ENCODE peak calls at places on chromosomes 12 and 14, in seven cellular contexts. One of them, this sample, is unnamed. For H3K79me2, the result is how much of the 10 kb centered on the place peaks cover.

GRCh38 chr14:59429798-59430197 is 35.4 kb downstream of the GPR135 start:
- DNase-seq in Karpas-422: no peak
- DNase-seq in HCT116: no peak
- DNase-seq in PC-3: no peak
- DNase-seq in H9: no peak
- DNase-seq in fibroblast of lung: no peak
- DNase-seq in astrocyte: no peak
- DNase-seq in this sample: no peak

GRCh38 chr14:99676657-99677056 is 7.4 kb upstream of the CYP46A1 start:
- DNase-seq in Karpas-422: no peak
- DNase-seq in H9: no peak
- DNase-seq in HCT116: no peak
- DNase-seq in PC-3: peak
- DNase-seq in fibroblast of lung: no peak
- DNase-seq in astrocyte: no peak
- DNase-seq in this sample: no peak

GRCh38 chr14:99722741-99723140 is 38.6 kb downstream of the CYP46A1 start:
- DNase-seq in Karpas-422: no peak
- DNase-seq in PC-3: no peak
- DNase-seq in H9: peak
- DNase-seq in fibroblast of lung: no peak
- DNase-seq in astrocyte: no peak
- DNase-seq in HCT116: no peak
- DNase-seq in this sample: peak

GRCh38 chr14:68691031-68691864 is 101.6 kb downstream of the ZFP36L1 start:
- DNase-seq in fibroblast of lung: no peak
- DNase-seq in H9: peak
- DNase-seq in astrocyte: no peak
- DNase-seq in Karpas-422: no peak
- DNase-seq in PC-3: no peak
- DNase-seq in HCT116: no peak
- DNase-seq in this sample: no peak

GRCh38 chr14:51147183-51147582 is 52.3 kb upstream of the TRIM9 start:
- DNase-seq in fibroblast of lung: peak
- DNase-seq in H9: no peak
- DNase-seq in astrocyte: no peak
- DNase-seq in PC-3: peak
- DNase-seq in HCT116: no peak
- DNase-seq in Karpas-422: no peak
- DNase-seq in this sample: no peak

GRCh38 chr14:99519931-99520421 is 38.8 kb downstream of the CCNK start:
- DNase-seq in PC-3: no peak
- DNase-seq in fibroblast of lung: no peak
- DNase-seq in astrocyte: no peak
- DNase-seq in HCT116: no peak
- DNase-seq in Karpas-422: no peak
- DNase-seq in H9: no peak
- DNase-seq in this sample: no peak

GRCh38 chr14:103528512-103529382 is at the start of gene TRMT61A:
- DNase-seq in PC-3: peak
- DNase-seq in H9: peak
- DNase-seq in Karpas-422: peak
- DNase-seq in fibroblast of lung: peak
- DNase-seq in astrocyte: peak
- DNase-seq in HCT116: peak
- DNase-seq in this sample: peak

GRCh38 chr12:57476162-57476992 is 3.3 kb downstream of the ARHGAP9 start:
- DNase-seq in HCT116: no peak
- DNase-seq in PC-3: no peak
- DNase-seq in fibroblast of lung: no peak
- DNase-seq in Karpas-422: no peak
- DNase-seq in astrocyte: no peak
- DNase-seq in H9: peak
- DNase-seq in this sample: peak

GRCh38 chr14:100754020-100754419 is 27.3 kb downstream of the DLK1 start:
- DNase-seq in fibroblast of lung: no peak
- DNase-seq in astrocyte: no peak
- DNase-seq in HCT116: no peak
- DNase-seq in PC-3: no peak
- DNase-seq in H9: no peak
- DNase-seq in Karpas-422: no peak
- DNase-seq in this sample: no peak

GRCh38 chr12:6613776-6614512 is 6.8 kb upstream of the CHD4 start:
- DNase-seq in astrocyte: peak
- DNase-seq in HCT116: peak
- DNase-seq in Karpas-422: peak
- DNase-seq in PC-3: peak
- DNase-seq in H9: peak
- DNase-seq in fibroblast of lung: peak
- DNase-seq in this sample: peak

GRCh38 chr14:76909266-76909665 is 83.1 kb downstream of the LRRC74A start:
- DNase-seq in H9: no peak
- DNase-seq in PC-3: no peak
- DNase-seq in Karpas-422: no peak
- DNase-seq in fibroblast of lung: no peak
- DNase-seq in HCT116: no peak
- DNase-seq in astrocyte: peak
- DNase-seq in this sample: no peak

DNA sequence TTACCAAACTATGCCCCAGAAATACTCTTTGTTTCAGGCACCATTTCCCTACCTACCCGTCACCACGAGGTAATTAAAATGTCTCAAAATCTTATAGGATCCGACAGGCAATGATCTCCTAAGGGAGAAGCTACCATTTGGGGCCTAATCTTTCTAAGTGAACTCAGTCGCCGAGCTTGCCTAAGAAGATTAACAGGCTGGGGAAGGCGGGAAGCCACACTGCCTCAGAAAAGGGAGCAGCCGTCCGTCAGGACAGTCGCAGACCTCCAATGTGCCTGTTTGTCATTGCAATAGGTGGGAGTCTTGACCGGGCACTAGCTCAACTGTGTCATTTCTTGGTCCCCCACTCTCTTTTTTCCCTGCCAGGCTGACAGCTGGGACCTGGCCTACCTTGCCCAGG is 4.6 kb downstream of the TTC7B start:
- DNase-seq in H9: no peak
- DNase-seq in fibroblast of lung: no peak
- DNase-seq in PC-3: no peak
- DNase-seq in astrocyte: no peak
- DNase-seq in HCT116: no peak
- DNase-seq in Karpas-422: no peak
- DNase-seq in this sample: no peak
- H3K79me2 ChIP-seq in H9: under half
- H3K79me2 ChIP-seq in fibroblast of lung: under half
- H3K79me2 ChIP-seq in PC-3: under half
- H3K79me2 ChIP-seq in astrocyte: half or more
- H3K79me2 ChIP-seq in HCT116: under half
- H3K79me2 ChIP-seq in Karpas-422: under half
- H3K79me2 ChIP-seq in this sample: under half

GRCh38 chr12:2283480-2283879 is 230.7 kb downstream of the CACNA1C start:
- DNase-seq in Karpas-422: no peak
- DNase-seq in H9: no peak
- DNase-seq in HCT116: no peak
- DNase-seq in astrocyte: no peak
- DNase-seq in fibroblast of lung: no peak
- DNase-seq in PC-3: no peak
- DNase-seq in this sample: no peak

GRCh38 chr12:2283910-2284309 is 231.1 kb downstream of the CACNA1C start:
- DNase-seq in PC-3: no peak
- DNase-seq in Karpas-422: no peak
- DNase-seq in H9: no peak
- DNase-seq in HCT116: no peak
- DNase-seq in fibroblast of lung: peak
- DNase-seq in astrocyte: peak
- DNase-seq in this sample: no peak

GRCh38 chr12:2284857-2285256 is 232.1 kb downstream of the CACNA1C start:
- DNase-seq in astrocyte: peak
- DNase-seq in Karpas-422: peak
- DNase-seq in fibroblast of lung: peak
- DNase-seq in PC-3: peak
- DNase-seq in H9: peak
- DNase-seq in HCT116: peak
- DNase-seq in this sample: peak

GRCh38 chr12:2285462-2285861 is 232.7 kb downstream of the CACNA1C start:
- DNase-seq in HCT116: no peak
- DNase-seq in Karpas-422: no peak
- DNase-seq in fibroblast of lung: no peak
- DNase-seq in H9: no peak
- DNase-seq in astrocyte: no peak
- DNase-seq in PC-3: no peak
- DNase-seq in this sample: no peak

DNA sequence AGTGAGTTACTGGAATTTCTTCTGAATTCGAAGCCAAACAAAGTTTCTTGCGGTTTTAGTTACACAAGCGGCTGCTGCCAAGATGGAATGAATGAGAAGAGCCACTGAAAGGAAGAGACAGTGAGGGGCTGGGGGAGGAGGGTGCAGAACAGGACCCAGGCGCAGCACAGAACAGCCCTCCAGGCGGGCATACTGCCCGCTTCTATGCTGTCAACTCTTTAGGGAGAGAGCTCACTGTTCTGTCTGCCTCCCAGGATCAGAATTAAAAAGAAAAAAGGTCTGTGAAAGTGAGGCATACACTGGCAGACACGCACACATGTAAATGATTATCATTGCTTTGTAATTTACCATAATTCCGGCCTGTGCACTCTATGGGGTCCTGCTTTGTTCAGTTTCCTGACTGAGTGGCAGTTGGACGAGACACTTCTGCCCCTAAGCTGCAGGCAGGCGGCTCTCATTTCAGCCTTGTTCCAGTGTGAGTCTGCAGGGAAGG is 231.6 kb downstream of the CACNA1C start:
- DNase-seq in H9: no peak
- DNase-seq in astrocyte: peak
- DNase-seq in Karpas-422: no peak
- DNase-seq in HCT116: no peak
- DNase-seq in fibroblast of lung: peak
- DNase-seq in PC-3: no peak
- DNase-seq in this sample: no peak
- H2AFZ ChIP-seq in H9: no peak
- H2AFZ ChIP-seq in astrocyte: peak
- H2AFZ ChIP-seq in Karpas-422: peak
- H2AFZ ChIP-seq in HCT116: peak
- H2AFZ ChIP-seq in fibroblast of lung: peak
- H2AFZ ChIP-seq in PC-3: no peak
- H2AFZ ChIP-seq in this sample: no peak

DNA sequence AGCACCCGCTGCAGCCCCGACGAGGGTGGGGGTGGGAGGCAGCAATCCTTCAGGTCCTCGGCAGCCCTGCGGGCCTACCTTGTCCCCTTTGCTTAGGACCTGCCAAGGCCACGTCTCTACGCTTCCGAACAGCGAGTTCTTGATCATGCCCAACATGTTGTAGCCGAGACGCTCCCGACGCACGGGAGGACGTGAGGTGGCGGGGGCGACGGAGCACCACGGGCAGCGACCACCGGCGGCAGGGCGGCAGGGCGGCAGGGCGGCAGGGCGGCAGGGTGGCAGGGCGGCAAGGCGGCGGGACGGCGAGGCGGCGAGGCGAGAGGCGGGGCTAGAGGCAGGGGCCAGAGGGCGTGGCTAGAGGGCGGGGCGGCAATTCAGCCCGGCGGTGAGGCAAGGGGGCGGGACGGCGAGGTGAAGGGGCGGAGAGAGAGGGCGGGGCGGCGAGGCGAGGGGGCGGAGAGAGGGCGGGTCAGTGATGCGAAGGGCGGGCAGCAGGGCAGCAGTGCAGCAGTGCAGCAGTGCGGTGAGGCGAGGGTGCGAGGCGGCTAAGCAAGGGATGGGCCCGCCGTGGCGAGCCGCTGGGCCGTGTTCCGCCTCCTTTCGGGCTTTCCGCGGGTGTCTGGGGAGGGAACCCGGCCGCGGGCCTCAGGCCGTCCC is at the start of gene HEBP1:
- DNase-seq in HCT116: peak
- DNase-seq in PC-3: peak
- DNase-seq in Karpas-422: peak
- DNase-seq in H9: peak
- DNase-seq in astrocyte: peak
- DNase-seq in fibroblast of lung: peak
- DNase-seq in this sample: no peak
- H3K27ac ChIP-seq in HCT116: peak
- H3K27ac ChIP-seq in PC-3: peak
- H3K27ac ChIP-seq in Karpas-422: no peak
- H3K27ac ChIP-seq in H9: no peak
- H3K27ac ChIP-seq in astrocyte: peak
- H3K27ac ChIP-seq in fibroblast of lung: peak
- H3K27ac ChIP-seq in this sample: no peak

GRCh38 chr12:89636776-89637160 is 71.9 kb downstream of the ATP2B1 start:
- DNase-seq in astrocyte: no peak
- DNase-seq in PC-3: peak
- DNase-seq in HCT116: no peak
- DNase-seq in Karpas-422: no peak
- DNase-seq in H9: no peak
- DNase-seq in fibroblast of lung: peak
- DNase-seq in this sample: no peak

GRCh38 chr12:89632778-89633177 is 75.9 kb downstream of the ATP2B1 start:
- DNase-seq in fibroblast of lung: no peak
- DNase-seq in Karpas-422: no peak
- DNase-seq in astrocyte: no peak
- DNase-seq in HCT116: no peak
- DNase-seq in H9: no peak
- DNase-seq in PC-3: peak
- DNase-seq in this sample: no peak

GRCh38 chr12:89636054-89636775 is 72.4 kb downstream of the ATP2B1 start:
- DNase-seq in PC-3: peak
- DNase-seq in astrocyte: peak
- DNase-seq in H9: no peak
- DNase-seq in HCT116: no peak
- DNase-seq in Karpas-422: no peak
- DNase-seq in fibroblast of lung: peak
- DNase-seq in this sample: no peak

DNA sequence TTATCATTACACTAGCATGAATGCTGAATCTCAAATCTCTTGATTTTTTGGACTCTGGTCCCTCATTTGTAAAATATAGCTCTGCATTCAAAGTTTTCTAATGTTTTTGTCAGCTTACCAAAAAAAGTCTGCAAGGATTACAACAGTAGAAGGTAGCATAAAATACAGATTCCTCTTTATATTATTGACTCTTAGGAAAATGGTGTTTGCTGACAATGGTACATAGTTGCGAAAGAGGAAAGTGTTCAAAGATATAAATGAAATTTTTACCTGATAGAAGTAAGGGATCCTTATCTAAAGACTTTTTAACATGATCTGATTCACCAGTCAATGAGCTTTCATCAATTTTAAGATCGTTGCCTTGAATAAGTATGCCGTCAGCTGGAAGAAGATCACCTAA is 74.1 kb downstream of the ATP2B1 start:
- DNase-seq in H9: no peak
- DNase-seq in Karpas-422: no peak
- DNase-seq in PC-3: no peak
- DNase-seq in astrocyte: no peak
- DNase-seq in HCT116: no peak
- DNase-seq in fibroblast of lung: no peak
- DNase-seq in this sample: no peak
- H3K79me2 ChIP-seq in H9: under half
- H3K79me2 ChIP-seq in Karpas-422: under half
- H3K79me2 ChIP-seq in PC-3: under half
- H3K79me2 ChIP-seq in astrocyte: under half
- H3K79me2 ChIP-seq in HCT116: under half
- H3K79me2 ChIP-seq in fibroblast of lung: under half
- H3K79me2 ChIP-seq in this sample: under half

This sample was measured in DND-41.